ENCODE peak calls at places on chromosomes 11 and 22, in four cellular contexts. V is SK-N-SH, L is HCT116, S is K562. H is an unnamed sample.

GRCh38 chr11:1233351-1234053 is 10.6 kb downstream of the MUC5B start:
- DNase-seq in L (no peak), S (no peak), V (peak; percentile 49), H (no peak)

GRCh38 chr11:7257744-7258143 is 6.0 kb downstream of the SYT9 start:
- DNase-seq in V (no peak), S (no peak), L (no peak), H (no peak)

GRCh38 chr11:117071344-117071787 is 26.9 kb downstream of the SIK3 start:
- DNase-seq in V (no peak), S (peak; percentile 72), L (no peak), H (peak; percentile 84)

GRCh38 chr11:97702948-97703347 is 1313.1 kb downstream of the JRKL start:
- DNase-seq in L (no peak), V (no peak), S (peak; percentile 4), H (no peak)

GRCh38 chr11:33936745-33937612 is 45.1 kb upstream of the LMO2 start:
- DNase-seq in S (peak; percentile 95), L (no peak), V (no peak), H (no peak)

GRCh38 chr11:2750601-2751522 is 51.1 kb upstream of the KCNQ1OT1 start:
- DNase-seq in L (no peak), S (peak; percentile 50), V (peak; percentile 72), H (no peak)

GRCh38 chr11:1557904-1558831 is 13.9 kb downstream of the DUSP8 start:
- DNase-seq in V (no peak), S (no peak), L (no peak), H (no peak)

GRCh38 chr11:75793966-75794365 is 21.0 kb upstream of the UVRAG start:
- DNase-seq in V (no peak), S (no peak), L (no peak), H (no peak)

GRCh38 chr11:69939551-69940245 is 120.5 kb upstream of the FGF3 start:
- DNase-seq in S (no peak), V (peak; percentile 84), L (no peak), H (no peak)

GRCh38 chr11:16960250-16960649 is 54.0 kb downstream of the PLEKHA7 start:
- DNase-seq in V (no peak), L (no peak), S (no peak), H (peak; percentile 56)

GRCh38 chr11:96303067-96303466 is 39.9 kb downstream of the MAML2 start:
- DNase-seq in V (no peak), L (no peak), S (peak; percentile 34), H (no peak)

DNA sequence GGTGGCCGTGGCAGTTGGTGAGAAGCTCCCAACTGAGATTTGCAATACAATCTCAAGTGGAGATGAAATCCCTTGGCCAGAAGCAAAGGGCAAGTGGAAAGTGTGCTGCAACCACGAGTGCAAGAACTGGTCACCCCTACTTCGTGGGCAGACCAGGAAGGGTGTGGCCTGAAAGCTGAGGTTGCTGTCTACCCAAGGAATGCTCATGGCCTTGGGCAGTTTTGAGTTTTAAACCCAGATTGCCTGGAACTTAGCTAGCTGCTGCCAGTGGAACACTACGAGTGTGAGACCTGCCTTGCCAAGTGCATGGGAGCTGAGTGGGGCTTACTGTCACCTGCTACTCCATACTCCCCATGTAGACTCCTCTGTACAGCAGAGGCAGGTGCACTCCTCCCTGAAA is 113.3 kb upstream of the FAT3 start:
- DNase-seq in L (no peak), S (no peak), V (no peak), H (no peak)
- TF ChIP-seq ELF1 in L (no peak), S (no peak), V (no peak), H (no peak)

GRCh38 chr11:44507896-44508440 is 57.5 kb upstream of the CD82 start:
- DNase-seq in S (no peak), V (no peak), L (no peak), H (no peak)
- TF ChIP-seq ELF1 in S (no peak), V (no peak), L (no peak), H (no peak)

DNA sequence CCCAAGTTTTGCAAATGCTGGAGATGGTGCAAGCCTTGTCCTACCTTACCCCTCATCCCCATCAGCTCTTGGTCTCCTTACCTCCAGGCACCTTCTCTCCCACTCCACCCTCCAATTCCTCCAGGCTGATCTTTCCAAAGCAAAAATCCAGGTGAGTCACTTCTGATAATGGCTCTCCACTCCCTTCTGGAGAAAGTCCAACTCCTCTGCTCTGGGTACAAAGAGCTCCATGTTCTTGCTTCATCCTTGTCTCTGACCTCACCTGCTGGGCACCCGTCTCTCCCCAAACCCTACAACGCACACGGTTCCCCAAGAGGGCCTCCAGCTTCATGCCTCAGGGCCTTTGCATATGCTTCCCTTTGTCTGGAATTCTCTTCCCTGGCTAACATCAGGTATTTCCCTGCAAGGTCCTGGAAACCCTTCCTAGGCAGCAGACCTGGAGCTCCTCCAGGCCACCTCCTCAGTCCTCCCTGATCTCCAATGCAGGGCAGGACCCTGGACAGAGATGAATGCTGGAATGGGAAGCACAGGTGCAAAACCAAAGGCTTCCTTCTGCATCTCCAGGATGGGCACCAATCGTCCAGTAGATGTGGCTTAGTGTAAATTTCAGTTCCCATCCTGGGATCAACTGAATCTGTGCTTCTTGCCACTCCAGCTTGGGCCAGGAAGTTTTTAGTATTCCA is 22.7 kb downstream of the IFT27 start:
- DNase-seq in V (no peak), L (no peak), S (no peak), H (no peak)
- TF ChIP-seq ELF1 in V (no peak), L (no peak), S (no peak), H (no peak)

GRCh38 chr22:19959043-19959586 is 17.5 kb upstream of the TXNRD2 start:
- DNase-seq in L (peak; percentile 65), S (peak; percentile 100), V (peak; percentile 32), H (peak; percentile 92)
- TF ChIP-seq ELF1 in L (no peak), S (no peak), V (no peak), H (no peak)